ENCODE peak calls at places on chromosomes 3 and 15, in seven cellular contexts. I is neuronal stem cell, D is mesenchymal stem cell, B is mesendoderm, R is H9, N is H1, A is trophoblast cell. P is an unnamed sample.
A peak's percentile ranks its signal among the peaks of the same experiment; 100 is the strongest.

GRCh38 chr3:71070497-71071465 is 512.7 kb downstream of the FOXP1 start:
- DNase-seq in I (no peak), D (peak; percentile 62), B (no peak), R (no peak), N (no peak), A (peak; percentile 76), P (no peak)

GRCh38 chr3:177468331-177468730 is 271.0 kb upstream of the TBL1XR1 start:
- DNase-seq in I (no peak), D (peak; percentile 50), B (peak; percentile 87), R (no peak), N (no peak), A (peak; percentile 71), P (peak; percentile 96)

GRCh38 chr15:74497584-74497983 is 36.6 kb upstream of the UBL7 start:
- DNase-seq in I (no peak), D (no peak), B (no peak), R (no peak), N (no peak), A (peak; percentile 86), P (no peak)

GRCh38 chr3:178320481-178321352 is 215.5 kb upstream of the KCNMB2 start:
- DNase-seq in I (no peak), D (peak; percentile 59), B (no peak), R (no peak), N (no peak), A (peak; percentile 58), P (peak; percentile 83)

GRCh38 chr3:57757642-57758297 is 1.7 kb downstream of the SLMAP start:
- DNase-seq in I (peak; percentile 18), D (peak; percentile 52), B (peak; percentile 65), R (no peak), N (no peak), A (peak; percentile 8), P (peak; percentile 28)

GRCh38 chr3:23341147-23341838 is 138.2 kb downstream of the UBE2E2 start:
- DNase-seq in I (no peak), D (no peak), B (no peak), R (no peak), N (no peak), A (no peak), P (no peak)

GRCh38 chr15:38547255-38547997 is 17.2 kb downstream of the RASGRP1 start:
- DNase-seq in I (no peak), D (no peak), B (no peak), R (no peak), N (no peak), A (peak; percentile 40), P (peak; percentile 70)

GRCh38 chr3:72331076-72331475 is 517.2 kb downstream of the SHQ1 start:
- DNase-seq in I (no peak), D (no peak), B (no peak), R (no peak), N (no peak), A (no peak), P (no peak)

GRCh38 chr3:155535098-155535497 is 209.8 kb downstream of the PLCH1 start:
- DNase-seq in I (no peak), D (no peak), B (no peak), R (no peak), N (no peak), A (no peak), P (no peak)

GRCh38 chr15:24752354-24752753 is 76.8 kb downstream of the NPAP1 start:
- DNase-seq in I (no peak), D (no peak), B (peak; percentile 23), R (peak; percentile 43), N (peak; percentile 53), A (no peak), P (no peak)

GRCh38 chr15:85009435-85009834 is 27.8 kb downstream of the PDE8A start:
- DNase-seq in I (no peak), D (peak; percentile 40), B (no peak), R (no peak), N (no peak), A (no peak), P (no peak)

GRCh38 chr3:39651993-39652739 is 157.2 kb upstream of the MYRIP start:
- DNase-seq in I (no peak), D (no peak), B (no peak), R (no peak), N (no peak), A (no peak), P (no peak)

GRCh38 chr3:44624696-44625528 is at the start of gene ZNF197:
- DNase-seq in I (peak; percentile 86), D (peak; percentile 91), B (peak; percentile 97), R (peak; percentile 92), N (peak; percentile 84), A (peak; percentile 31), P (peak; percentile 90)

GRCh38 chr3:64079369-64080160 is 56.3 kb upstream of the PSMD6 start:
- DNase-seq in I (no peak), D (no peak), B (no peak), R (no peak), N (no peak), A (no peak), P (peak; percentile 36)

GRCh38 chr15:67563092-67563491 is 20.6 kb downstream of the MAP2K5 start:
- DNase-seq in I (no peak), D (no peak), B (no peak), R (no peak), N (no peak), A (no peak), P (no peak)

GRCh38 chr3:186570941-186571643 is 572 bp downstream of the DNAJB11 start:
- DNase-seq in I (no peak), D (no peak), B (no peak), R (no peak), N (no peak), A (no peak), P (no peak)

GRCh38 chr3:171162986-171163723 is 136.6 kb upstream of the SLC2A2 start:
- DNase-seq in I (no peak), D (no peak), B (peak; percentile 61), R (no peak), N (no peak), A (no peak), P (no peak)

GRCh38 chr3:10782011-10782410 is 34.0 kb upstream of the SLC6A11 start:
- DNase-seq in I (no peak), D (no peak), B (no peak), R (no peak), N (no peak), A (no peak), P (no peak)
- H3K23ac ChIP-seq in I (no peak overlapping the region), D (no peak overlapping the region), B (no peak overlapping the region), R (no peak overlapping the region), N (no peak overlapping the region), A (no peak overlapping the region), P (no peak overlapping the region)

DNA sequence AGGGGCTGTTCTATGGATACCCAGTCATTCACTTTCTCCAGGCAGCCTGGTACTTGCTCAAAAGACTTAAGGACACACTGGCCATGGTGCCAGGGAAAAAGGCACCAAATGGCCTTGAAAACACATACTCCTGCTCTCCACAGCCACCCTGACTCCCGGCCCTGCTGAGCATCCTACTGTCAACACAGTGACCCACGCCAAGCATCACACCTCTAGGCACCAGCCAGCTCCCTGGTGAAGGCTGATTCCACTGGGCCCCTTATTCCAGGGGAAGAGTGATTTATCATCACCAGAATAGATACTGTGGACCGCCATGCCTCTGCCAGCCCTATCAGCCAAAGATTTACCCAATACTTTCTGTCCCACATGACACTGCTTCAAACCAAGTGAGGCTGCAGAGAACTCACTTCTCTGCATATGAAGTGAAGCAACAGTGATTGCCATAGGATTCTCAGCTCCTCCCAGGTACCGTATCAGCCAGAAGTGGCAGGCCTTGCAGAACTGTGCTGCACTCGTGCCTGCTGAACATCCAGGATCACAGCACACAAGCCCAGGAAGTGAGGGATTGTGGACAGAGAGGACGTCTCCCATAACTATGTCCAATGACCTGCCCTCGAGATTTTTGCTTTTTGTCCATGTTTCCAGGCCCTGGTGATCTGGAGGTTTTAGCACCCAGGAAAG is 63.7 kb downstream of the WHAMM start:
- DNase-seq in I (no peak), D (no peak), B (no peak), R (peak; percentile 16), N (no peak), A (no peak), P (no peak)
- H3K23ac ChIP-seq in I (no peak overlapping the region), D (no peak overlapping the region), B (no peak overlapping the region), R (no peak overlapping the region), N (no peak overlapping the region), A (no peak overlapping the region), P (no peak overlapping the region)

DNA sequence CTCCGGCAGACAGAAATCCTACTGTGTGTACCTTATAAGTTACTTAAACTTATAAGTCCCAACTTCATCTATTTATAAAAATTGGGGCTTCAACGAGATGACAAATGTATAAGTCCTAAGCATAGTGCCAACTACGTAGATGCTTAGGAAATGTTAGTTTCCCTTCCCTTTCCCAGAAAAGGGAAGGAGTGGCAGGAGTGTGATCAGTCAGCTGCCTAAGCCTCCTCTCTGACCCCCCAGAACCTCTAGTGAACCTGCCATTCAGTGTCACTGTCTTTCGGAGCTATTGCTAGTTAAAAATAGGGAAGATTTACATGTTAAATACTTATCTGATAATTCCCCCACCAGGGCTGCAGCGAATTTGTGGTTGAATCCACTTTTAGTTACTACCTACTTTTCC is 13.6 kb upstream of the BMF start:
- DNase-seq in I (no peak), D (no peak), B (no peak), R (no peak), N (peak; percentile 37), A (no peak), P (no peak)
- H3K23ac ChIP-seq in I (no peak overlapping the region), D (no peak overlapping the region), B (no peak overlapping the region), R (no peak overlapping the region), N (no peak overlapping the region), A (no peak overlapping the region), P (no peak overlapping the region)

GRCh38 chr3:134563614-134564013 is 77.8 kb downstream of the CEP63 start:
- DNase-seq in I (no peak), D (no peak), B (no peak), R (no peak), N (no peak), A (no peak), P (no peak)
- H3K23ac ChIP-seq in I (no peak overlapping the region), D (no peak overlapping the region), B (no peak overlapping the region), R (no peak overlapping the region), N (no peak overlapping the region), A (no peak overlapping the region), P (no peak overlapping the region)

DNA sequence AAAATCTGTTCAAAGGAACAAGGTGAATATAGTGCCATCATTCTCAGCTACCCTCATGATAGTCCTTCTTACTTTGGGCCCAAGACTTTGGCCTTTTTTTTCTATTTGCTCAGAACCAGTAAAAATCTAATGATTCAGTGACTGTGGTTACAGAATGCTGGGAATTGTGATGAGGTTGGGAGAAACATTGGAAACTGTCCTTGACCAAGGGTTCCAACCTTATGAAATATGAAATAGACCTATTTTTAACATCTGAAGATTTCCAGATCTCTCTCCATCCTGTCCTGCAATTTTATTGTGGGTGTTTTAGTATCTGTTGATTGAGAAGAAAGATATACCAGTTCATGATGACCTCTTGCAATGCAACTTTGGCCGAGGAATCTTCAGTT is 34.9 kb downstream of the TMEM45A start:
- DNase-seq in I (no peak), D (no peak), B (no peak), R (no peak), N (no peak), A (no peak), P (no peak)
- H3K23ac ChIP-seq in I (no peak overlapping the region), D (no peak overlapping the region), B (no peak overlapping the region), R (no peak overlapping the region), N (no peak overlapping the region), A (no peak overlapping the region), P (no peak overlapping the region)

GRCh38 chr3:134752761-134753461 is 42.1 kb upstream of the EPHB1 start:
- DNase-seq in I (no peak), D (no peak), B (no peak), R (no peak), N (no peak), A (no peak), P (no peak)
- H3K23ac ChIP-seq in I (no peak overlapping the region), D (no peak overlapping the region), B (no peak overlapping the region), R (no peak overlapping the region), N (no peak overlapping the region), A (no peak overlapping the region), P (no peak overlapping the region)

P was measured in IMR-90.